ENCODE peak calls at places on chromosome 7, in four cellular contexts. U is HFFc6, Q is MM.1S, R is AG04449. F is an unnamed sample.

GRCh38 chr7:52088008-52088787 is 771.6 kb upstream of the COBL start:
- DNase-seq in U (no peak), Q (no peak), R (no peak), F (no peak)

GRCh38 chr7:69781412-69781846 is 183.2 kb downstream of the AUTS2 start:
- DNase-seq in U (no peak), Q (no peak), R (no peak), F (no peak)

GRCh38 chr7:155993420-155994252 is 181.4 kb upstream of the SHH start:
- DNase-seq in U (no peak), Q (no peak), R (no peak), F (no peak)

GRCh38 chr7:117323585-117323876 is 673 bp upstream of the WNT2 start:
- DNase-seq in U (no peak), Q (no peak), R (no peak), F (no peak)

GRCh38 chr7:74480861-74481417 is 27.2 kb downstream of the GTF2IRD1 start:
- DNase-seq in U (peak), Q (no peak), R (no peak), F (no peak)

GRCh38 chr7:145718129-145718528 is 398.5 kb upstream of the CNTNAP2 start:
- DNase-seq in U (no peak), Q (no peak), R (no peak), F (no peak)

GRCh38 chr7:2654059-2654458 is 22.3 kb downstream of the TTYH3 start:
- DNase-seq in U (no peak), Q (no peak), R (no peak), F (no peak)

GRCh38 chr7:30430300-30430699 is 48.3 kb downstream of the NOD1 start:
- DNase-seq in U (no peak), Q (no peak), R (no peak), F (no peak)

GRCh38 chr7:768881-769504 is 41.9 kb upstream of the PRKAR1B start:
- DNase-seq in U (no peak), Q (no peak), R (no peak), F (no peak)

GRCh38 chr7:89607797-89608196 is 546.5 kb upstream of the STEAP1 start:
- DNase-seq in U (no peak), Q (peak), R (no peak), F (no peak)

DNA sequence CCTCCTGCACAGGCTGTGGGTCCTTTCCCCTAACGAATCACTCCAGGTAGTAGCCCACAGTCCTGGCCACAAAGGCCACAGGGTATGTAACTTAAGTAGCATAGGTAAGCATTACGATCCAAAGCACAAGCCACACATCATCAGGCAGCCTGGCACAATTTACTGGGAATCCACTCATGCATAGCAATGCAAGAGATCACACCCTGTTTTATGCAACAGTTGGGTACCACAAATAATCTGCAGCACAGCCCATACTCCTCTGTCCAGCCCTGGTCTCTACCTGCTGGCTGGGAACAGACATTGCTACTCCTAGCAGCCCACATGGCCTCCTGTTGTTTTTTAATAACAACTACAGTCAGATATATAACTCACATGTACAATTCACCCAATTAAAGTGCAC is 34.3 kb downstream of the SRPK2 start:
- DNase-seq in U (no peak), Q (no peak), R (no peak), F (no peak)
- TF ChIP-seq CTCF in U (no peak), Q (no peak), R (no peak), F (no peak)

GRCh38 chr7:139699640-139700504 is 77.9 kb downstream of the HIPK2 start:
- DNase-seq in U (no peak), Q (no peak), R (no peak), F (no peak)
- TF ChIP-seq CTCF in U (no peak), Q (no peak), R (no peak), F (no peak)

DNA sequence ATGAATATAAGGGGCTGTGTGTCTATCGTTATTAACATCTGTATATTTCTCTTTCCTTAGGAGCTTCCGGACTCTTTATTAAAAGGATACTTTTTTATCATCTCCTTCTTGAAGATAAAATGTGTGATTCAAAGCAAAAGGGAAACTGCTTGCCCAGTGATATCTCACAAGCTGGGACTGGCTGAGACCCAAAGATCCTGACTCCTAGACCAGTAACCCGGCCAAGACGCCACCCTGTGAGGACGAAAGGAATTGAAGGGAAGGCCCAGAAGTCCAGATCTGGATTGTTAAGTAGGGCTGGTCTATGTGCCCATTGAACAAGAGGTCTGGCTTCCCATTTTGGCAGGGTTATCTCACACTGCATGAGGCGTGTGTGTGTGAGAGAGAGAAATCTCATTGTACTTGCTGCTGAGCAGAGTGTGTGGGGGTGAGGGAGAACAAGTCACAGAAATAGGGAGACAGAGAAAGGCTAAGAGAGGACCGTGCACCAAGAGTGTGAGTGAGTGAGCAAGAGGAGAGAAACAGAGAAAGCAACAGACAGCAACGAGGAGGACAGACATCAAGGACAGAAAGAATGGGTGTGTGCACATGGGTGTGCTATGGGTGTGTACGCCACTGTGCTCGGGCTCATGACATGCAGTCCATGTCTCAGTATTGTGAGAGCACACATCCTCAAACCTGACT is 75.4 kb downstream of the PLXNA4 start:
- DNase-seq in U (no peak), Q (no peak), R (no peak), F (no peak)
- TF ChIP-seq CTCF in U (peak), Q (no peak), R (no peak), F (no peak)

GRCh38 chr7:76317782-76318487 is 15.5 kb downstream of the HSPB1 start:
- DNase-seq in U (peak), Q (peak), R (peak), F (peak)

GRCh38 chr7:76315372-76315771 is 12.9 kb downstream of the HSPB1 start:
- DNase-seq in U (no peak), Q (no peak), R (no peak), F (no peak)

GRCh38 chr7:76316984-76317781 is 14.7 kb downstream of the HSPB1 start:
- DNase-seq in U (no peak), Q (no peak), R (no peak), F (no peak)

GRCh38 chr7:76314042-76314721 is 11.7 kb downstream of the HSPB1 start:
- DNase-seq in U (peak), Q (peak), R (peak), F (peak)

DNA sequence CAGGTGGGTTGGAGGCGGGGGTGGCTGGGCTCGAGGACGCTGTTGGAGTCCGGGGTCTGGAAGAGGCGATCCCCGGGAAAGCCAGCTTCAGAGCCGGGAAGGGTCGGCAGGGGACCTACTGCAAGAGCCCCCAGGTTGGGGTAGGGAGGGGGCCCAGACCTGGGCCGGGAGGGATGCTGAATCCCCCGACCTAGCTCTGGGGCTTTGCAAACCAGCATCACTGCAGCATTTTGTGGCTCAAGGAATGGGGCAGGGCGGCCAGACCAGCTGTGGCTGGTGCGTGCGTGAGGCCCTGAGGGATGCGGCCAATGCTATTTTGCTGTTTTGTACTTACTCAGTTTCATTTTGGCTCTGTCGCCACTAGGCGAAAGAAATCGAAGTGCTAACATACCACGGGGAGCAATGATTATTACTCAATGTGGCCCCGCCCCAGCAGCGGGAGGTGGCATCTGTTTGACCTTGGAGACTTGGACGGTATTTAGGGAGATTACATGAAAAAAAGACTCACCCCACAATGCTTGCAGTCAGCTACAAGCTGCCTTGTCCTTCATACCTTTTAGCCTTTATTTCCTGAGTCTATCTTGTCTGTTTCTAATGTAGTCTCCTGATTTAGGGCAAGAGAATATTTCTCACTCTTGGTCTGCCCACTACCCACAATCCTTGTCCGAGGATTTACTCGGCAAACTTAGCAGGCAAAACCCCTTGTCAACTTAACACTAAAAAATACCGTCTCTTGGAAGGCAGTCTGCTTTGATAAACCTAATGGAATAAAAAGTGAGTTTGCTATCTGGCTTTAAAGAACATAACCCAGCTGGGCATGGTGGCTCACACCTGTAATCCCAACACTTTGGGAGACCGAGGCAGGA is 16.2 kb downstream of the HSPB1 start:
- DNase-seq in U (peak), Q (peak), R (peak), F (peak)
- TF ChIP-seq CTCF in U (peak), Q (peak), R (peak), F (peak)

F was measured in GM13976.